ENCODE peak calls at places on chromosomes 11 and 22, in seven cellular contexts. R, S, C, Q, K, I and W are unnamed samples.

GRCh38 chr22:47174671-47175111 is 412.2 kb downstream of the TBC1D22A start:
- DNase-seq in R (no peak), S (no peak), C (no peak), Q (no peak), K (no peak), I (no peak), W (no peak)

GRCh38 chr11:70854201-70854600 is 398.2 kb downstream of the SHANK2 start:
- DNase-seq in R (no peak), S (no peak), C (no peak), Q (no peak), K (no peak), I (no peak), W (no peak)

GRCh38 chr11:111870887-111871692 is at the start of gene ALG9:
- DNase-seq in R (peak; percentile 85), S (peak; percentile 83), C (peak; percentile 82), Q (peak; percentile 90), K (peak; percentile 80), I (peak; percentile 85), W (peak; percentile 55)

GRCh38 chr22:36762687-36763260 is 13.1 kb downstream of the IFT27 start:
- DNase-seq in R (no peak), S (peak; percentile 2), C (peak; percentile 18), Q (no peak), K (no peak), I (peak; percentile 7), W (peak; percentile 19)

GRCh38 chr11:113204280-113204679 is 110.1 kb upstream of the TTC12 start:
- DNase-seq in R (no peak), S (no peak), C (no peak), Q (no peak), K (peak; percentile 32), I (no peak), W (no peak)

GRCh38 chr22:39471421-39472141 is 14.8 kb downstream of the MGAT3 start:
- DNase-seq in R (peak; percentile 58), S (no peak), C (no peak), Q (no peak), K (peak; percentile 68), I (peak; percentile 42), W (no peak)

GRCh38 chr22:32448980-32449379 is 15.3 kb downstream of the BPIFC start:
- DNase-seq in R (no peak), S (no peak), C (no peak), Q (no peak), K (peak; percentile 3), I (no peak), W (no peak)

GRCh38 chr11:12377824-12378593 is 638 bp downstream of the PARVA start:
- DNase-seq in R (peak; percentile 79), S (peak; percentile 46), C (peak; percentile 73), Q (peak; percentile 52), K (peak; percentile 77), I (peak; percentile 84), W (no peak)

GRCh38 chr11:100908746-100909145 is 220.9 kb downstream of the PGR start:
- DNase-seq in R (peak; percentile 73), S (no peak), C (peak; percentile 54), Q (no peak), K (no peak), I (peak; percentile 85), W (no peak)

GRCh38 chr11:105071060-105071732 is 26.1 kb upstream of the CARD16 start:
- DNase-seq in R (no peak), S (no peak), C (no peak), Q (no peak), K (no peak), I (no peak), W (no peak)

DNA sequence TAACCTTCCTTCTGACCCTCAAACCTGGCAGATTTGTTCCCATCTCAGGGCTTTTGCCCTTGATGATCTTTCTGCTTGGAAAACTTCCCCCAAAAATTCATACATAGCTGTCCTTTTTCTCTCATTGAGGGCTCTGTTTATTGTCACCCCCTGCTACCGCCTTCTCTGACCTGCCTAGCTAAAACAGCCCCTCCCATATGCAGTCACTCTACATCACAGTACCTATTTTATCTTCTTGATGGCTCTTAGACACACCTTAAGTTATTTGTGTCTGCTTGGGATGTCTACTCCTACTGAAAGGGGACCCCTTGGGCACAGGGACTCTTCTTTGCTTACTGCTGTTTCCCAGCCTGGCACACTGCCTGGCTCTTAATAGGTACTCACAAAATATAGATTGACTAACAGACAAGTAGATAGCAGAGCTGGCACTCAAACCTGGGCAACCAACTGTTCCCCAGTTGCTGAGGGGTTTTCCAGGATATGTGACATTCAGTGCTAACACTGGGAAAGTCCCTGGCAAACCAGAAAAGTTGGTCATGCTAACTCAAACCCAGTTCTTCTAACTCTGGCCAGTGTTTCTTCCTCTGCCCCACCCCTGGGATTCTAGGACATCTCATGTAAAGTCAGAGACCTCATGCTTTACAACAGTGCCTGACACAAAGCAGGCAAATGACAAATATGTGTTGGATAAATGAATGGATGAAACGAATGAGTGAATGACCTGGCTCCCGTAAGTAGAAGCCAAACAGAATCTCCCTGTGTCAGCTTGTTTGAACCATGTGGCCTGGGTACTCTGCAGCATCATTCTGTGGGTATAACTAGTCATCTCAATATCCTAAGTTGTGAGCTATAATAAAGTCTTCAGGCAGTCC is 19.8 kb upstream of the FJX1 start:
- DNase-seq in R (no peak), S (no peak), C (no peak), Q (no peak), K (no peak), I (peak; percentile 73), W (no peak)
- TF ChIP-seq CTCF in R (no peak), S (no peak), C (no peak), Q (no peak), K (no peak), I (no peak), W (no peak)

DNA sequence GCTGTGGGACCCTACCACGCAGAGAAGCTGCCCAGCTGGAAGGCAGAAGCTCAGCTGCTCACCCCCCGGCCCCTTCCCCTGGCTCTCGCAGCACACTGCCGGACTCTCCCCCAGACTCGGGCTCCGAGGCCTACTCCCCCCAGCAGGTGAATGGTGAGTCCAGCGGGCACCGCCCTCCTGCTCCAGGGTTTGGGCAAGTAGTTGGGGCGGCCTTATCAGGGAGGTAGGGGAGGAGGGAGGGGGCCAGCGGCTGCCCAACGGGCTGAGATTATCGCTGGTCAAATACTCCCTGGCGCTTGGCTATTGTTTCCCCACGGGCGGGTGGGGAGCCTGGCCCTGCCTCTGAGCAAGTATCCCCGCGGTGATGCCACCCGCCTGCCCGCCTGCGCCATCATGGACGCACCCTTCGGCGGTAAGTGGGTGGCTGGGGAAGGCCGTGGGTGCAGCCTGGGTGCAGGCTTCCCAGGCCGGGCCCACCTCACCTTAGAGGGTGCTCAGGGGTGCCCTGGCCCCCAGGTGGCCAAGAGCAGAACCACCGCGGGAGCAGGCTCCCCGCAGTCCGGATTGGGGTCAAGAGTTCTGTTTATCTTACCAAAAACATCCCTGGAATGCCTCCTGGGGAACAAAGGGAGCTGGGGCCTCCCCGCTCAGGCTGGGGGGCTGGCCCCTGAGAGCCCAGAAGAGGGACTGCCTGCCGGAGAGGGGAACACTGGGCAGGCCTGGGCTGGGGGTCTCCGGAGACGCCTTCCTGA is 16.9 kb downstream of the MYRF start:
- DNase-seq in R (peak; percentile 32), S (no peak), C (no peak), Q (no peak), K (peak; percentile 17), I (peak; percentile 50), W (no peak)
- TF ChIP-seq CTCF in R (peak; percentile 33), S (no peak), C (no peak), Q (no peak), K (peak; percentile 29), I (peak; percentile 9), W (no peak)

GRCh38 chr11:19602406-19602805 is 110.2 kb upstream of the NAV2 start:
- DNase-seq in R (no peak), S (no peak), C (no peak), Q (no peak), K (no peak), I (no peak), W (no peak)

GRCh38 chr11:19601235-19601634 is 111.4 kb upstream of the NAV2 start:
- DNase-seq in R (no peak), S (no peak), C (no peak), Q (no peak), K (no peak), I (no peak), W (no peak)

GRCh38 chr11:19603771-19604170 is 108.9 kb upstream of the NAV2 start:
- DNase-seq in R (no peak), S (no peak), C (no peak), Q (no peak), K (no peak), I (no peak), W (no peak)

GRCh38 chr11:19604679-19605375 is 107.8 kb upstream of the NAV2 start:
- DNase-seq in R (no peak), S (no peak), C (no peak), Q (no peak), K (no peak), I (no peak), W (no peak)

DNA sequence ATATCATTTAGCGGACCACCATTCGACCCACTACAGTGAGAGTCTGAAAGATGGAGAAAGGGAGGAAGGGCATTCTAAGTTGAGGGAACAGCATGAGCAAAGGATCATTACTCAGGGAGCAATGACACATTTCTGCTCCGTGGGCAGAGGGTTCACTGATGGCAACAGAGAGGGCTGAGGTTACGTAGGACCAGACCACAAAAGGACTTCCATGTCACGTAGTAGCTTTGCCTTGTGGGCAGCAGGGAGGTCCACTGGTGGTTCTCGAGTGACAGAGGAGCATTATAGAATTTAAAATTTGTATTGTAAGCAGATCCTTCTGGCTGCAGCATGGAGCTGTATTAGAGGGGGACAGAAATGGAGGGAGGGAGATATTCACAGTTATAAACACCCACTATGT is 109.7 kb upstream of the NAV2 start:
- DNase-seq in R (no peak), S (no peak), C (no peak), Q (no peak), K (no peak), I (no peak), W (no peak)
- TF ChIP-seq CTCF in R (no peak), S (no peak), C (no peak), Q (no peak), K (no peak), I (no peak), W (no peak)

DNA sequence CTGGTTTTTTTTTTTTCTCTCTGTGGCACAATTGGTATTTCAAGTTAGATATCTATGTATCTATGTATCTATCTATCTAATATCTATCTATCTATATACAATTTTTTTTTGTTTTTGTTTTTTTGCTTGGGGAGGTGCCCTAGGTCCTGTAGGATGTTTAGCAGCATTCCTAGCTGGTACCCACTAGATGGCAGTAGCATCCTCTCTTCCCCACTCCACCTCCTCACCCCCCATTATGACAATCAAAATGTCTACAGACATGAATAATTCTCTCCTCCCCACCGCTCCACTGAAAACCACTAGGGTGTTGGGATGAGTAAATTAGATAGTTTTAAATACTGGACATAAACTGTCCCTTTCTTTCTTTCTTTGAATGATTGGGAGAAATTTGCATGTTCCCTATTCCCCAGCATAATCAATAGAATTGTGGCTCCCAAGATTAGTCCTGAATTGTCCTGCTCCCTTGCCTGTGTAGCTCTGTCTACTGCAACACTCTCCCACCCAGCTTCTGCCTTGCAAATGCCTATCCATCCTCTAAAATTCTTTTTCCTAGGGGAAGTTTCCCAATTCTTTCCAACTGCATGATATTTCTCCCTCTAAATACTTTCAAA is 1152.4 kb downstream of the LRRC4C start:
- DNase-seq in R (peak; percentile 58), S (no peak), C (peak; percentile 65), Q (no peak), K (no peak), I (peak; percentile 52), W (peak; percentile 16)
- TF ChIP-seq CTCF in R (peak; percentile 82), S (peak; percentile 73), C (peak; percentile 79), Q (peak; percentile 17), K (peak; percentile 70), I (peak; percentile 96), W (peak; percentile 80)

DNA sequence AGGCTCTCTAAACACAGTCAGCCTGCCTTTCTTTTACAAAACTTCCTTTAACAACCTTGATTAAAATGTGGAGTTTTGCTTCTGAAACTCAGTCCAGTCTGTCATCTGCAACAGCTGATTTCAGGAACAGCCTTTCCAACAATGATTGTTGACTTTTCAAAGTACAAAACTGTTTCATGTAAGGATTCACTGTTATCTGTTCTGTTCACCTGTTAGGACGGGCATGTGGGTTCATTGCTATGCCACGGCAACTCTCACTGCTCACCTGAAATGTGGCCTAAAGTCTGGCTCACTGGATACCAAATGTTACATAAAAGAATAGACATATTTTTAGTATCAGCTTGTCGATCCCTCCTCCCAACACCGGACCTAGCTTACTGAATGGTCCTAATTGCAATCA is 242.8 kb downstream of the LUZP2 start:
- DNase-seq in R (no peak), S (no peak), C (no peak), Q (no peak), K (no peak), I (no peak), W (no peak)
- TF ChIP-seq CTCF in R (no peak), S (no peak), C (no peak), Q (no peak), K (no peak), I (no peak), W (no peak)